ENCODE peak calls at places on chromosomes 7 and 10, in four cellular contexts. One of them, this sample, is unnamed. For H3K27me3, the result is how much of the 10 kb centered on the place peaks cover.

GRCh38 chr10:90579602-90580242 is 278.1 kb downstream of the HTR7 start:
- DNase-seq in IMR-90: peak
- DNase-seq in HL-60: no peak
- DNase-seq in prostate gland: no peak
- DNase-seq in this sample: no peak

GRCh38 chr10:113820507-113820906 is 33.4 kb downstream of the DCLRE1A start:
- DNase-seq in prostate gland: no peak
- DNase-seq in IMR-90: no peak
- DNase-seq in HL-60: no peak
- DNase-seq in this sample: no peak

GRCh38 chr7:154931906-154932305 is 71.0 kb downstream of the PAXIP1 start:
- DNase-seq in HL-60: no peak
- DNase-seq in prostate gland: no peak
- DNase-seq in IMR-90: peak
- DNase-seq in this sample: no peak

GRCh38 chr7:94183289-94183749 is 179.2 kb upstream of the BET1 start:
- DNase-seq in IMR-90: peak
- DNase-seq in HL-60: no peak
- DNase-seq in prostate gland: no peak
- DNase-seq in this sample: no peak

GRCh38 chr7:106870528-106870927 is 5.4 kb downstream of the PIK3CG start:
- DNase-seq in prostate gland: no peak
- DNase-seq in IMR-90: no peak
- DNase-seq in HL-60: no peak
- DNase-seq in this sample: no peak

GRCh38 chr7:130369110-130369711 is 11.1 kb upstream of the CPA1 start:
- DNase-seq in IMR-90: peak
- DNase-seq in HL-60: peak
- DNase-seq in prostate gland: no peak
- DNase-seq in this sample: no peak

GRCh38 chr7:2521341-2521745 is 1.8 kb downstream of the LFNG start:
- DNase-seq in HL-60: no peak
- DNase-seq in prostate gland: no peak
- DNase-seq in IMR-90: no peak
- DNase-seq in this sample: no peak

GRCh38 chr7:28203498-28204240 is 23.1 kb upstream of the JAZF1 start:
- DNase-seq in HL-60: no peak
- DNase-seq in prostate gland: no peak
- DNase-seq in IMR-90: no peak
- DNase-seq in this sample: no peak

GRCh38 chr10:21726601-21727295 is 192.7 kb downstream of the MLLT10 start:
- DNase-seq in IMR-90: peak
- DNase-seq in prostate gland: no peak
- DNase-seq in HL-60: no peak
- DNase-seq in this sample: no peak

GRCh38 chr7:70870349-70870748 is 261.6 kb upstream of the GALNT17 start:
- DNase-seq in HL-60: no peak
- DNase-seq in IMR-90: no peak
- DNase-seq in prostate gland: no peak
- DNase-seq in this sample: no peak

GRCh38 chr7:26655761-26656160 is 208.6 kb downstream of the SKAP2 start:
- DNase-seq in prostate gland: no peak
- DNase-seq in IMR-90: no peak
- DNase-seq in HL-60: no peak
- DNase-seq in this sample: no peak

GRCh38 chr10:7119325-7120015 is 291.4 kb downstream of the SFMBT2 start:
- DNase-seq in HL-60: no peak
- DNase-seq in prostate gland: no peak
- DNase-seq in IMR-90: peak
- DNase-seq in this sample: no peak

GRCh38 chr7:157501576-157501975 is 164.8 kb downstream of the DNAJB6 start:
- DNase-seq in HL-60: no peak
- DNase-seq in prostate gland: no peak
- DNase-seq in IMR-90: no peak
- DNase-seq in this sample: peak

GRCh38 chr7:114083714-114084113 is 164.9 kb upstream of the PPP1R3A start:
- DNase-seq in HL-60: no peak
- DNase-seq in prostate gland: no peak
- DNase-seq in IMR-90: no peak
- DNase-seq in this sample: no peak
- H3K4me3 ChIP-seq in HL-60: no peak
- H3K4me3 ChIP-seq in prostate gland: no peak
- H3K4me3 ChIP-seq in IMR-90: no peak
- H3K4me3 ChIP-seq in this sample: no peak

DNA sequence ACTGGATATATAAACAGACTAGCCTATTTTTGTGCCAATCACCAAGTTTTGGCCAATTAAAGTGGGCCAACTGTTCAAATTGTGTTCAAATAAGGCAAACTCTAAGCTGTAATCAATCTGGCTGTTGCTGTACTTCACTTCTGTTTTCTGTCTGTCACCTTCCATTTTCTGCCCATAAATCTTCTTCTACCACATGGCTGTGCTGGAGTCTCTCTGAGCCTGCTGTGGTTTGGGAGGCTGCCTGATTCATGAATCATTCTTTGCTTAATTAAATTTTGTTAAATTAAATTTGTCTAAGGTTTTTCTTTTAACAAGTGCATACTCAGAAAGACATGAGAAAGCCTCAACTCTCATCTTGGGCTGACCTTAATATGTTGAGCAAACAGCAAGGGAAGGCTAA is 172.6 kb upstream of the VIPR2 start:
- DNase-seq in prostate gland: no peak
- DNase-seq in HL-60: no peak
- DNase-seq in IMR-90: no peak
- DNase-seq in this sample: no peak
- H3K27ac ChIP-seq in prostate gland: no peak
- H3K27ac ChIP-seq in HL-60: no peak
- H3K27ac ChIP-seq in IMR-90: no peak
- H3K27ac ChIP-seq in this sample: no peak

DNA sequence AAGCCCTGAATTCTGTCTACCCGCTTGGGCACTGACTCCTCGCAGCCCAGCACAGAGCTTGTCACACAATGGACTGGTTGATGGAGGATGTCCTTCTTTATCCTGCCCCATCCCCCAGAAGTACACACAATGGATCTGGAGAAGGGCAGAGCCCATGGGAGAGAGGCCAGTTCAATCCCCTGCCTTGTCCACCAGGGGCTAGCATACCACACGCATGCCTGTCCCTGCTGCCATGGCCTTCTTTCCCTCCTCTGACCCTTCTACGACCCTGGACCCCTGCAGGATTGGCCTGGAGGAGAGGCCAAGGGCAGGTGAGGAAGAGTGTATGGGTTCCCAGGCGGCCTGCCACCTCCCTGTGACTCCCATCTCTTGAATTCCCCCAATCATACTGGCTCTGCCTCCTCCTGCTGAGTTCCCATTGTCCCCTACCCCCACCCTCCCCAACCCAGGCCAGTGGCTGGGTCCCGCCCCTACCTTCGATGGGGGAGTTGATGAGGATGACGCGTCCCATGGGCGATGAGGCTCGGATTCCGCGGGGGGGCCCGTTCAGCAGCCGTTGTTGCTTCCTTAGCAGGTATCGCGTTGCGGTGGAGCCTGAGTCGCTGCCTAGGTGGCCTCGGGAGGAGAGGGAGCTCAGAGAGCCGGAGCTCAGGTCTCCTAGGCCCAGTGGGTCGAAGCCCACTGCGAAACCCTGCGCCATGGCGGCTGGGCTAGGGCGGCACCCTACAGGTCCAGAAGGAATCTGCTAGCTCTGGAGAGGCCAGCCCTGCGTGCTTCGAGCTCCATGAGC is 1.2 kb downstream of the PDZD7 start:
- DNase-seq in IMR-90: no peak
- DNase-seq in prostate gland: no peak
- DNase-seq in HL-60: no peak
- DNase-seq in this sample: no peak
- H3K27me3 ChIP-seq in IMR-90: under half
- H3K27me3 ChIP-seq in prostate gland: under half
- H3K27me3 ChIP-seq in HL-60: under half
- H3K27me3 ChIP-seq in this sample: under half

GRCh38 chr10:51048792-51049191 is 25.5 kb upstream of the PRKG1 start:
- DNase-seq in prostate gland: no peak
- DNase-seq in IMR-90: no peak
- DNase-seq in HL-60: no peak
- DNase-seq in this sample: no peak

GRCh38 chr10:51047857-51048256 is 26.4 kb upstream of the PRKG1 start:
- DNase-seq in IMR-90: no peak
- DNase-seq in HL-60: no peak
- DNase-seq in prostate gland: no peak
- DNase-seq in this sample: no peak

GRCh38 chr10:51052152-51052551 is 22.1 kb upstream of the PRKG1 start:
- DNase-seq in prostate gland: no peak
- DNase-seq in IMR-90: no peak
- DNase-seq in HL-60: no peak
- DNase-seq in this sample: no peak

DNA sequence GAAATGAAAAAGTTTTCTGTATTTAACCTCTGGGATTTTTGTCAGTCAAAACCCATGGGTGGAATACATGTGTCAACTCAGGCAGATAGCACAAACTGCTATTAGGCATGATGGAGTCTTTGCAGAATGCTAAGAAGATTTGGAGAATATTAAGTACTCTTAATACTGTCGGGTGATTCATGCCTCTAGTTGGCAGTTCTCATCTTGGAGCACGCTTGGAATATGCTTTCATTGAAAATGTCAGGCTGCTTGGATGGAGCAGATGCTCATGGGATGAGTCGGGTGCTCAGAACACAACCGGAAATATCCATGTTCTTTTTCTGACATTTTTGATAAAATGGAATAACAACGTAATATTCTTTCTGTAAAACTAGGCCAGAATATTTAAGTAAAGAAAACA is 27.6 kb upstream of the PRKG1 start:
- DNase-seq in prostate gland: no peak
- DNase-seq in HL-60: no peak
- DNase-seq in IMR-90: no peak
- DNase-seq in this sample: no peak
- H3K4me3 ChIP-seq in prostate gland: no peak
- H3K4me3 ChIP-seq in HL-60: no peak
- H3K4me3 ChIP-seq in IMR-90: no peak
- H3K4me3 ChIP-seq in this sample: no peak

DNA sequence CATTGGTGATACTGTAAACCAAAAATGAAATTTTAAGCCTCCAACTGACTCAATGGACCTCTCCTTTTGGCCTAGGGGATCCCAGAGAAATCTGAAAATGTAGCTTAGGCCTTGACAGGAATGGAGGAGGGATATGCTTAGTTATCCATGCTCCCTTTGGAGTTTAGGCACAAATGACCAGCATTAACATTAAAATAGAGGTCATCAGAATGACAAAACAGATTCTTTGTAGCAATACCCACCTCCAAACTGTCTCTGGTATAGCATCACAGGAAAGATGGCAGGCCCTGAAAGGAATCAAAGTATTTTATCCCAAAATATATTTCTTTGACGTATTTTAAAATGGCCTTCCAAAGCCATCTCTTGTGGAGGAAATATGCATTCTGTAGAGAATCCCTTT is 39.1 kb upstream of the LRRN3 start:
- DNase-seq in HL-60: no peak
- DNase-seq in prostate gland: no peak
- DNase-seq in IMR-90: no peak
- DNase-seq in this sample: no peak
- H3K27ac ChIP-seq in HL-60: no peak
- H3K27ac ChIP-seq in prostate gland: no peak
- H3K27ac ChIP-seq in IMR-90: no peak
- H3K27ac ChIP-seq in this sample: no peak

DNA sequence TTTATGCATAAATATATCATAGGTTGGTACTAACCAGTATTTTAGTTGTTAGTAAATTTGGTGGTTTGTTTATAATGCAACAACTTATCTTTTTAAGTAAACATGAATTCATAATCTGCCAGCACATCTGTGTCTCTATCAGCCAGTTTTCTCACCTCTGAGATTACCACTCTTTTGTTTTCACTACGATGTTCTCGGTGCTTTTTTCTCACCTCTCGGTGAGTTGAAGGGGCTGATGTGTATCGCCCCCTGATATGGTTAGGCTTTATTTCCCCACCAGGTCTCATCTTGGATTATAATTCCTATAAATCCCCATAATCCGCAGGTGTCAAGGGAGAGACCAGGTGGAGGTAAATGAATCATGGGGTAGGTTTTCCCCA is 114.1 kb downstream of the CAMK1D start:
- DNase-seq in prostate gland: no peak
- DNase-seq in HL-60: no peak
- DNase-seq in IMR-90: no peak
- DNase-seq in this sample: no peak
- H3K27me3 ChIP-seq in prostate gland: under half
- H3K27me3 ChIP-seq in HL-60: under half
- H3K27me3 ChIP-seq in IMR-90: under half
- H3K27me3 ChIP-seq in this sample: under half

DNA sequence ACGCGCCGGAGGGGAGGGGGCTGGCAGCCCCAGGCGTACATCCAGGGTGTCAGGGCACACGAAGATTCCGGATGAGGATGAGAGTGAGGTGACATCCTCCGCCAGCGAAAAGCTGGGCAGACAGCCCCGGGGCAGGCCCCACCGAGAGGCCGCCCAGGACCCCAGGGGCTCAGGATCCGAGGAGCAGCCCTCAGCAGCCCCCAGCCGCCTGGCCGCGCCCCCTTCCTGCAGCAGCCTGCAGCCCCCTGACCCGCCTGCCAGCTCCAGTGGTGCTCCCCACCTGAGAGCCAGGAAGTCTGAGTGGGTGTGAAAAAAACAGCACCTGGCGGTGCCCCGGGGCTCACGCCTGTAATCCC is 3.2 kb downstream of the GJD4 start:
- DNase-seq in HL-60: no peak
- DNase-seq in IMR-90: no peak
- DNase-seq in prostate gland: no peak
- DNase-seq in this sample: no peak
- H3K4me3 ChIP-seq in HL-60: no peak
- H3K4me3 ChIP-seq in IMR-90: no peak
- H3K4me3 ChIP-seq in prostate gland: peak
- H3K4me3 ChIP-seq in this sample: peak

GRCh38 chr7:149196705-149197171 is 1.4 kb downstream of the ZNF282 start:
- DNase-seq in prostate gland: no peak
- DNase-seq in IMR-90: no peak
- DNase-seq in HL-60: peak
- DNase-seq in this sample: no peak
- H3K27ac ChIP-seq in prostate gland: peak
- H3K27ac ChIP-seq in IMR-90: peak
- H3K27ac ChIP-seq in HL-60: peak
- H3K27ac ChIP-seq in this sample: peak

GRCh38 chr10:101060951-101061813 is 607 bp upstream of the KAZALD1 start:
- DNase-seq in prostate gland: peak
- DNase-seq in IMR-90: peak
- DNase-seq in HL-60: peak
- DNase-seq in this sample: no peak
- H3K27me3 ChIP-seq in prostate gland: under half
- H3K27me3 ChIP-seq in IMR-90: under half
- H3K27me3 ChIP-seq in HL-60: under half
- H3K27me3 ChIP-seq in this sample: under half